ENCODE peak calls at places on chromosomes 3 and 15, in four cellular contexts. I is HL-60, E is AG04450, H is sigmoid colon. T is an unnamed sample.

GRCh38 chr3:156563900-156564682 is 9.2 kb upstream of the SSR3 start:
- DNase-seq in I (no peak), E (no peak), H (no peak), T (no peak)

GRCh38 chr3:146222204-146223046 is 28.5 kb downstream of the PLSCR4 start:
- DNase-seq in I (no peak), E (no peak), H (no peak), T (no peak)

GRCh38 chr3:147977001-147977400 is 567.8 kb downstream of the ZIC1 start:
- DNase-seq in I (no peak), E (no peak), H (no peak), T (no peak)

GRCh38 chr3:137012097-137012501 is 54.3 kb downstream of the IL20RB start:
- DNase-seq in I (no peak), E (peak), H (no peak), T (no peak)

GRCh38 chr3:57160046-57160730 is 5.0 kb downstream of the IL17RD start:
- DNase-seq in I (no peak), E (no peak), H (no peak), T (no peak)

GRCh38 chr3:13277860-13278531 is 142.1 kb downstream of the NUP210 start:
- DNase-seq in I (no peak), E (no peak), H (peak), T (no peak)

GRCh38 chr3:197003461-197004385 is 25.9 kb downstream of the MELTF start:
- DNase-seq in I (no peak), E (no peak), H (no peak), T (no peak)

GRCh38 chr15:77346637-77347036 is 73.3 kb downstream of the PEAK1 start:
- DNase-seq in I (no peak), E (no peak), H (no peak), T (no peak)

GRCh38 chr15:69881760-69882159 is 216.0 kb downstream of the TLE3 start:
- DNase-seq in I (no peak), E (no peak), H (no peak), T (no peak)

GRCh38 chr3:53255775-53256703 is at the start of gene TKT:
- DNase-seq in I (peak), E (peak), H (peak), T (peak)

GRCh38 chr3:17041009-17041408 is 156.3 kb downstream of the PLCL2 start:
- DNase-seq in I (no peak), E (no peak), H (no peak), T (no peak)

GRCh38 chr15:100899601-100900000 is 19.6 kb upstream of the LRRK1 start:
- DNase-seq in I (no peak), E (no peak), H (peak), T (no peak)

GRCh38 chr3:196192036-196193001 is 18.9 kb downstream of the ZDHHC19 start:
- DNase-seq in I (no peak), E (no peak), H (no peak), T (peak)

GRCh38 chr15:26661727-26662126 is 111.1 kb downstream of the GABRB3 start:
- DNase-seq in I (no peak), E (no peak), H (no peak), T (no peak)

GRCh38 chr3:118473343-118473742 is 561.3 kb downstream of the IGSF11 start:
- DNase-seq in I (no peak), E (no peak), H (no peak), T (no peak)

GRCh38 chr3:45191424-45191823 is 34.7 kb downstream of the TMEM158 start:
- DNase-seq in I (no peak), E (no peak), H (peak), T (no peak)

GRCh38 chr3:133535971-133536634 is 37.4 kb upstream of the CDV3 start:
- DNase-seq in I (no peak), E (peak), H (no peak), T (peak)

GRCh38 chr15:74227968-74228722 is 8.0 kb upstream of the CCDC33 start:
- DNase-seq in I (no peak), E (no peak), H (no peak), T (no peak)

GRCh38 chr15:65979316-65979715 is 110.0 kb downstream of the RAB11A start:
- DNase-seq in I (no peak), E (no peak), H (no peak), T (no peak)

GRCh38 chr15:22956980-22957264 is 23.2 kb downstream of the CYFIP1 start:
- DNase-seq in I (no peak), E (no peak), H (peak), T (no peak)

GRCh38 chr3:166471074-166471753 is 634.0 kb upstream of the BCHE start:
- DNase-seq in I (no peak), E (no peak), H (no peak), T (no peak)

GRCh38 chr3:149005424-149005823 is 14.1 kb downstream of the GYG1 start:
- DNase-seq in I (no peak), E (no peak), H (no peak), T (no peak)

GRCh38 chr3:50251220-50251619 is 15.2 kb downstream of the GNAI2 start:
- DNase-seq in I (no peak), E (no peak), H (no peak), T (no peak)

GRCh38 chr15:85870216-85871014 is 75.7 kb upstream of the KLHL25 start:
- DNase-seq in I (no peak), E (no peak), H (no peak), T (no peak)

GRCh38 chr3:129383292-129383860 is 45.1 kb downstream of the EFCAB12 start:
- DNase-seq in I (no peak), E (peak), H (no peak), T (peak)

GRCh38 chr3:16828815-16829214 is 55.9 kb upstream of the PLCL2 start:
- DNase-seq in I (no peak), E (no peak), H (no peak), T (no peak)

GRCh38 chr3:135840436-135840835 is 125.1 kb upstream of the PPP2R3A start:
- DNase-seq in I (no peak), E (no peak), H (no peak), T (no peak)

GRCh38 chr3:59374812-59375211 is 325.0 kb upstream of the CFAP20DC start:
- DNase-seq in I (no peak), E (no peak), H (no peak), T (no peak)

GRCh38 chr3:28575748-28576589 is 227.3 kb upstream of the AZI2 start:
- DNase-seq in I (no peak), E (no peak), H (no peak), T (no peak)

GRCh38 chr3:123285479-123285878 is 83.7 kb downstream of the SEC22A start:
- DNase-seq in I (no peak), E (no peak), H (no peak), T (no peak)
- H3K4me3 ChIP-seq in I (no peak), E (no peak), H (no peak), T (no peak)

GRCh38 chr15:39157902-39158301 is 423.0 kb upstream of the THBS1 start:
- DNase-seq in I (no peak), E (no peak), H (no peak), T (no peak)

GRCh38 chr15:39154776-39155175 is 426.1 kb upstream of the THBS1 start:
- DNase-seq in I (no peak), E (no peak), H (no peak), T (no peak)

GRCh38 chr15:39156166-39156565 is 424.7 kb upstream of the THBS1 start:
- DNase-seq in I (no peak), E (no peak), H (no peak), T (no peak)

GRCh38 chr15:39154136-39154770 is 426.6 kb upstream of the THBS1 start:
- DNase-seq in I (no peak), E (no peak), H (no peak), T (no peak)

GRCh38 chr15:39156636-39157255 is 424.1 kb upstream of the THBS1 start:
- DNase-seq in I (no peak), E (no peak), H (peak), T (no peak)
- H3K4me3 ChIP-seq in I (no peak), E (no peak), H (no peak), T (no peak)

GRCh38 chr3:141388823-141389617 is 20.7 kb downstream of the ZBTB38 start:
- DNase-seq in I (no peak), E (no peak), H (no peak), T (no peak)
- H3K4me3 ChIP-seq in I (no peak), E (peak), H (no peak), T (no peak)

DNA sequence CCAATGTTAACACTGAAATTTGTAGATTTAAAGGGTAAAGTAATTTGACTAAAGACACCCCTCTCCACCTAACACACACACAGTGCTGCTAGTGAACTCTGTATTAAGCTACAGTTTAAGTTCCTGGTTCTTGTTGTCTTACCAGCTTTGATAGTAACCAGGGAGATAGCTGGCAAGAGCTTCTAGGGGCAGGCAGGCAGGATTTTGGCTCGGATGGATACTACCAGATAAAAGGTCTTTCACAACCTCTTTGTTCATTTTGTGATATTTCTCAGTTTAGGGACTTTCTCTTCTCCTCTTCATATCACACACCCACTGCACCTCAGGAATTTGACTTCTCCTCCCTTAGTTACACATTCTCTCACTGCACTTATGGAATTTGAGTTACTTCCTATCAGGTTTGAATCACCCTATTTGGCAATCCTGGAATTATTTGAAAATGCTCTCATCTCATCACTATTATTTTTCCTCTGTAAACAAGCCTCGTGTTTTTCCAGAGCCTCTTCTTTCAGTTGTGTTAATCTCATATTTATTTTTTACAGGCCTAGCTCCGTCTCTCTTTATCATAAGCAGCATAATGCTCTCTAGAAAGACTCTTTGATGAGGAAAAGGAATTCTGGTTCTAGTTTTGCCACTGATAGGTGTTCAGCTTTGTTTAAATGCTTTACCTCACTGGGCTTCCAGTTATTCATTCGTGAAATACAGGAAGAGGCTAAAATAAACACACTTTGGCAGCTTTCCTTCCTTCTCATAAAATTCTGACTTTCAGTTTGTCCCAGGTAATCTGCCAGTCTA is 23.0 kb upstream of the CLDN1 start:
- DNase-seq in I (no peak), E (peak), H (no peak), T (peak)
- H3K4me3 ChIP-seq in I (no peak), E (peak), H (no peak), T (peak)

GRCh38 chr3:108070356-108070755 is 20.5 kb downstream of the CD47 start:
- DNase-seq in I (no peak), E (no peak), H (no peak), T (no peak)
- H3K4me3 ChIP-seq in I (no peak), E (no peak), H (no peak), T (no peak)

DNA sequence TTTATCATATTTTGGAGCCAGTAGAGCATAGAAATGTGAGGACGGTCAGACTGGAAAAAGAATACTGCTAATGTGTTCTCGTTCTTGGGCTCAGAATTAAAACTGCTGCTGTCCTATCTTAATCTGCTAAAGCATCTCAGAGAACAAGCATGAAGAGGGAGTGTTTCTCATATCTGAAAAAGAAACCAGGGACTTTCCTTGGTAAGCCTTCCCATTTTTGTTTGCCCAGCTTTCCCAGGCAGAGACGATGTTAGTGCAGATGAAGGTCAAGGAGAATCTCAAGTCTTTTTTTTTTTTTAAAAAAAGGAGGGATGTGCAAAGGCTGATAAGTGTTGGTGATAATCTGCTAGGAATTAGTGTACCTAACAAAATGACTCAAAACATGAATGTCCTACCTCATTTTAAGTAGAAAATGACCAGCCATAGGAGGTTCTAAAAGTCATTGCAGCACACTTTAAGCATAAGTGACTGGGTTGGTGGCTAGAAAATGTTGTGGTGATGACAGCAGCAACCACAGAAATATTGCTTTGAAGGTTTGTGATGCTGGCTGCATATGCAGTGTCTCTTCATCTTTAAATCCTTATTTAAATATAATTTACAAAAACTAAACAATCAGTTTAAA is 55.1 kb downstream of the CMSS1 start:
- DNase-seq in I (no peak), E (no peak), H (no peak), T (no peak)
- H3K4me3 ChIP-seq in I (no peak), E (peak), H (peak), T (no peak)

GRCh38 chr3:81684739-81685395 is 76.6 kb downstream of the GBE1 start:
- DNase-seq in I (no peak), E (no peak), H (no peak), T (no peak)
- H3K4me3 ChIP-seq in I (no peak), E (no peak), H (no peak), T (no peak)

T was measured in LNCaP clone FGC.